ENCODE peak calls at places on chromosomes 7 and 10, in eight cellular contexts. P, G, T, M, J, N, I and B are unnamed samples.
A peak's percentile ranks its signal among the peaks of the same experiment; 100 is the strongest.

GRCh38 chr7:2923886-2924574 is 79.9 kb upstream of the GNA12 start:
- DNase-seq in P (no peak), G (no peak), T (no peak), M (no peak), J (no peak), N (no peak), I (no peak), B (no peak)

GRCh38 chr7:98617051-98617959 is at the start of gene NPTX2:
- DNase-seq in P (peak; percentile 79), G (peak; percentile 95), T (peak; percentile 11), M (no peak), J (no peak), N (no peak), I (peak; percentile 92), B (no peak)

GRCh38 chr10:21347043-21347799 is 178.3 kb downstream of the SKIDA1 start:
- DNase-seq in P (no peak), G (no peak), T (no peak), M (no peak), J (no peak), N (no peak), I (no peak), B (no peak)

GRCh38 chr10:114138581-114138980 is 35.4 kb downstream of the CCDC186 start:
- DNase-seq in P (no peak), G (no peak), T (no peak), M (no peak), J (no peak), N (no peak), I (no peak), B (no peak)

GRCh38 chr7:139321071-139321745 is 19.9 kb upstream of the FMC1 start:
- DNase-seq in P (no peak), G (no peak), T (no peak), M (no peak), J (peak; percentile 27), N (no peak), I (no peak), B (no peak)

GRCh38 chr7:80596933-80597517 is 41.4 kb upstream of the CD36 start:
- DNase-seq in P (no peak), G (no peak), T (no peak), M (no peak), J (no peak), N (no peak), I (no peak), B (no peak)

GRCh38 chr7:64515330-64515729 is 47.5 kb downstream of the ZNF680 start:
- DNase-seq in P (no peak), G (no peak), T (no peak), M (no peak), J (no peak), N (no peak), I (no peak), B (no peak)

GRCh38 chr7:116557066-116557585 is 32.3 kb downstream of the CAV1 start:
- DNase-seq in P (no peak), G (no peak), T (no peak), M (no peak), J (no peak), N (no peak), I (no peak), B (no peak)

GRCh38 chr10:17386616-17387075 is 67.7 kb downstream of the ST8SIA6 start:
- DNase-seq in P (no peak), G (peak; percentile 91), T (no peak), M (no peak), J (no peak), N (no peak), I (peak; percentile 85), B (no peak)

GRCh38 chr10:110504111-110504735 is 6.5 kb downstream of the DUSP5 start:
- DNase-seq in P (no peak), G (no peak), T (peak; percentile 71), M (peak; percentile 51), J (peak; percentile 81), N (no peak), I (no peak), B (no peak)